ENCODE peak calls at places on chromosomes 16 and 17, in six cellular contexts. B is dorsolateral prefrontal cortex; H is uterus; R is CD8-positive, alpha-beta memory T cell; N is left ventricle myocardium inferior; T is lung. G is an unnamed sample.
A peak's percentile ranks its signal among the peaks of the same experiment; 100 is the strongest.

GRCh38 chr17:75034236-75034908 is 12.4 kb downstream of the ATP5PD start:
- DNase-seq in B (peak; percentile 84), H (peak; percentile 93), R (peak; percentile 70), N (peak; percentile 83), T (peak; percentile 87), G (peak; percentile 90)

GRCh38 chr17:79954281-79955166 is 81.1 kb downstream of the TBC1D16 start:
- DNase-seq in B (peak; percentile 20), H (no peak), R (no peak), N (peak; percentile 5), T (no peak), G (no peak)

GRCh38 chr16:35011-35775 is 18.2 kb downstream of the POLR3K start:
- DNase-seq in B (no peak), H (no peak), R (no peak), N (no peak), T (no peak), G (no peak)

GRCh38 chr17:81082177-81083073 is 47.5 kb downstream of the BAIAP2 start:
- DNase-seq in B (no peak), H (no peak), R (no peak), N (peak; percentile 66), T (peak; percentile 68), G (no peak)

GRCh38 chr16:10514369-10515055 is 65.9 kb downstream of the EMP2 start:
- DNase-seq in B (no peak), H (peak; percentile 57), R (peak; percentile 43), N (no peak), T (peak; percentile 56), G (peak; percentile 33)

GRCh38 chr17:21042434-21043295 is at the start of gene USP22:
- DNase-seq in B (peak; percentile 90), H (peak; percentile 35), R (no peak), N (no peak), T (no peak), G (peak; percentile 96)

GRCh38 chr17:28567604-28568003 is 3.7 kb downstream of the PIGS start:
- DNase-seq in B (no peak), H (no peak), R (no peak), N (no peak), T (no peak), G (no peak)

GRCh38 chr17:59893617-59894100 is 738 bp downstream of the RPS6KB1 start:
- DNase-seq in B (no peak), H (no peak), R (no peak), N (no peak), T (no peak), G (peak; percentile 27)

GRCh38 chr17:49431743-49432142 is 17.1 kb upstream of the PHB1 start:
- DNase-seq in B (no peak), H (no peak), R (no peak), N (no peak), T (no peak), G (no peak)

GRCh38 chr16:54326266-54326662 is 39.7 kb upstream of the IRX3 start:
- DNase-seq in B (no peak), H (no peak), R (no peak), N (no peak), T (no peak), G (no peak)

GRCh38 chr17:74369221-74369620 is 1.9 kb downstream of the GPR142 start:
- DNase-seq in B (no peak), H (no peak), R (no peak), N (peak; percentile 62), T (peak; percentile 48), G (no peak)

GRCh38 chr17:36949461-36949927 is 740 bp downstream of the AATF start:
- DNase-seq in B (no peak), H (no peak), R (no peak), N (no peak), T (no peak), G (no peak)

GRCh38 chr16:10519929-10520868 is 60.2 kb downstream of the EMP2 start:
- DNase-seq in B (no peak), H (no peak), R (no peak), N (no peak), T (peak; percentile 39), G (no peak)

GRCh38 chr17:28493467-28493866 is 12.7 kb upstream of the FOXN1 start:
- DNase-seq in B (no peak), H (no peak), R (no peak), N (no peak), T (no peak), G (no peak)

GRCh38 chr16:47461598-47462266 is 601 bp downstream of the PHKB start:
- DNase-seq in B (no peak), H (no peak), R (peak; percentile 4), N (no peak), T (peak; percentile 52), G (no peak)

GRCh38 chr16:7997966-7998365 is 592.3 kb downstream of the TMEM114 start:
- DNase-seq in B (no peak), H (no peak), R (no peak), N (no peak), T (no peak), G (no peak)

GRCh38 chr16:81720973-81721907 is 57.9 kb upstream of the PLCG2 start:
- DNase-seq in B (no peak), H (no peak), R (no peak), N (no peak), T (no peak), G (no peak)

GRCh38 chr16:88430524-88431446 is 22.3 kb upstream of the ZFPM1 start:
- DNase-seq in B (no peak), H (no peak), R (peak; percentile 42), N (peak; percentile 40), T (no peak), G (no peak)

GRCh38 chr17:79650861-79651260 is 40.0 kb upstream of the RBFOX3 start:
- DNase-seq in B (no peak), H (peak; percentile 14), R (no peak), N (no peak), T (no peak), G (no peak)

GRCh38 chr16:69073181-69073669 is 32.2 kb upstream of the HAS3 start:
- DNase-seq in B (no peak), H (no peak), R (no peak), N (no peak), T (peak; percentile 29), G (no peak)

GRCh38 chr16:11354733-11355574 is 9.7 kb downstream of the RMI2 start:
- DNase-seq in B (no peak), H (no peak), R (peak; percentile 85), N (no peak), T (no peak), G (no peak)

GRCh38 chr17:21374455-21375161 is 1.5 kb upstream of the KCNJ12 start:
- DNase-seq in B (no peak), H (no peak), R (no peak), N (no peak), T (no peak), G (no peak)

GRCh38 chr17:33686171-33686570 is 393.1 kb upstream of the ASIC2 start:
- DNase-seq in B (no peak), H (no peak), R (no peak), N (no peak), T (no peak), G (no peak)

GRCh38 chr17:79667121-79667715 is 56.4 kb upstream of the RBFOX3 start:
- DNase-seq in B (no peak), H (peak; percentile 12), R (no peak), N (peak; percentile 5), T (no peak), G (no peak)

GRCh38 chr16:47230296-47230695 is 86.6 kb upstream of the NETO2 start:
- DNase-seq in B (no peak), H (no peak), R (no peak), N (no peak), T (no peak), G (no peak)

GRCh38 chr17:62857526-62857925 is 49.4 kb upstream of the MARCHF10 start:
- DNase-seq in B (no peak), H (no peak), R (no peak), N (no peak), T (no peak), G (no peak)

GRCh38 chr16:86563489-86564345 is 2.9 kb upstream of the FOXC2 start:
- DNase-seq in B (peak; percentile 82), H (peak; percentile 88), R (peak; percentile 77), N (peak; percentile 86), T (peak; percentile 88), G (peak; percentile 90)

GRCh38 chr17:78315355-78316114 is 44.3 kb downstream of the SOCS3 start:
- DNase-seq in B (no peak), H (peak; percentile 95), R (no peak), N (peak; percentile 76), T (peak; percentile 82), G (no peak)
- H3K4me3 ChIP-seq in B (no peak overlapping the region), H (no peak overlapping the region), R (peak overlapping the region; percentile 19), N (peak overlapping the region; percentile 15), T (no peak overlapping the region), G (no peak overlapping the region)

DNA sequence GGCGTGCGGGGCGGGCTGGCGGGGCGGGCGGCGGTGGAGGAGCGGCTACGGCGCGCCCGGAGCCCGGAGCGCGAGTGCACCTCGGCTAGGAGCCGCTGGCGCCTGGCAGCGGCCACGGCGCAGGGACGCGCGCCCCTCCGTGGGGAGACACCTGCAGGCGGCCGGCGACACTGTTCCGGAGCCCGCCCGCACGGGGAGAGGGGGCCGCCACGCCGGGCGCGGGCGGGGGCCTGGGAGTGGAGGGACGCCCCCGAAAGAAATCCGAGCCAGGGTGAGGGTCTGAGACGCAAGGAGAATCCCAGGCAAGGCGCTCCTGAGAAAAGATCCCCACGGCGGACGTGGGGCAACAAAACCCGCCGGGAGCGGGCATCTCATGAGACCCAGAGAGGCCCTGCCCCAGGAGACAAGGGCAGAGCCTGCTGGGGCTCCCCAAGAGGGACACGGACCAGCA is at the start of gene GSG1L:
- DNase-seq in B (peak; percentile 54), H (no peak), R (no peak), N (no peak), T (no peak), G (no peak)
- H3K4me3 ChIP-seq in B (peak within 1 kb of the TSS; percentile 54), H (no peak within 1 kb of the TSS), R (no peak within 1 kb of the TSS), N (peak within 1 kb of the TSS; percentile 52), T (no peak within 1 kb of the TSS), G (peak within 1 kb of the TSS; percentile 26)

GRCh38 chr17:6506679-6507231 is 49.6 kb downstream of the PITPNM3 start:
- DNase-seq in B (peak; percentile 12), H (no peak), R (no peak), N (no peak), T (peak; percentile 46), G (no peak)

GRCh38 chr17:6508519-6509294 is 47.6 kb downstream of the PITPNM3 start:
- DNase-seq in B (peak; percentile 15), H (no peak), R (no peak), N (no peak), T (no peak), G (no peak)

GRCh38 chr17:6509295-6509771 is 47.0 kb downstream of the PITPNM3 start:
- DNase-seq in B (no peak), H (no peak), R (no peak), N (no peak), T (no peak), G (no peak)

GRCh38 chr17:6507535-6507934 is 48.8 kb downstream of the PITPNM3 start:
- DNase-seq in B (peak; percentile 13), H (peak; percentile 51), R (no peak), N (no peak), T (no peak), G (no peak)

DNA sequence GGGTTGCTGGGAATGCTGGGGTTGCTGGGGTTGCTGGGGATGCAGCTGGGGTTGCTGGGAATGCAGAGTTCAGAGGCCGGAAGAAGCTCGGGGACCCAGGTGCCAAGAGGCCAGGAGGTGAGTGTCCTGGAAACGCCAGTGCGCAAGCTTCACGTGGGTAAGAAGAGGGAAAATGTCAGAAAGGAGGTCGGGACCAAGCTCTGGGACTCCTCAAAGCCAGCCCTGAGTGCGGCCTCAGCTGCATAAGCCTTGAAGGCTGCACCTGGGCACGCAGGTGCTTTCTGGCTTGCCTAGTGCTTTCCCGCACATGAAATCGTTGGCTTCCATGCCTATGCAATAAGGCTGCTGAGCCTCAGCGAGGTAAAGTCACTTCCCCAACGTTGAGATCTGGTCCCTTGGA is 48.3 kb downstream of the PITPNM3 start:
- DNase-seq in B (peak; percentile 20), H (no peak), R (no peak), N (no peak), T (no peak), G (no peak)
- H3K4me3 ChIP-seq in B (no peak overlapping the region), H (no peak overlapping the region), R (no peak overlapping the region), N (no peak overlapping the region), T (no peak overlapping the region), G (no peak overlapping the region)

GRCh38 chr16:67645397-67646121 is 615 bp downstream of the CARMIL2 start:
- DNase-seq in B (no peak), H (no peak), R (no peak), N (no peak), T (no peak), G (no peak)
- H3K4me3 ChIP-seq in B (no peak overlapping the region), H (no peak overlapping the region), R (peak overlapping the region; percentile 78), N (peak overlapping the region; percentile 60), T (no peak overlapping the region), G (no peak overlapping the region)

G was measured in neuronal stem cell.